ENCODE peak calls at places on chromosomes 5 and 9, in five cellular contexts. One of them, this sample, is unnamed.

GRCh38 chr5:3958389-3958788 is 362.8 kb downstream of the IRX1 start:
- DNase-seq in cardiac fibroblast: no peak
- DNase-seq in fibroblast of pulmonary artery: no peak
- DNase-seq in HL-60: no peak
- DNase-seq in body of pancreas: no peak
- DNase-seq in this sample: no peak

GRCh38 chr9:129237195-129237611 is 59.1 kb upstream of the IER5L start:
- DNase-seq in cardiac fibroblast: peak
- DNase-seq in fibroblast of pulmonary artery: peak
- DNase-seq in HL-60: no peak
- DNase-seq in body of pancreas: no peak
- DNase-seq in this sample: no peak

GRCh38 chr5:138676556-138677193 is 76.5 kb upstream of the CTNNA1 start:
- DNase-seq in cardiac fibroblast: no peak
- DNase-seq in fibroblast of pulmonary artery: no peak
- DNase-seq in HL-60: no peak
- DNase-seq in body of pancreas: no peak
- DNase-seq in this sample: no peak

GRCh38 chr9:127572961-127573727 is 38.9 kb upstream of the STXBP1 start:
- DNase-seq in cardiac fibroblast: peak
- DNase-seq in fibroblast of pulmonary artery: peak
- DNase-seq in HL-60: no peak
- DNase-seq in body of pancreas: no peak
- DNase-seq in this sample: no peak

GRCh38 chr5:1726469-1726865 is 73.2 kb downstream of the MRPL36 start:
- DNase-seq in cardiac fibroblast: no peak
- DNase-seq in fibroblast of pulmonary artery: no peak
- DNase-seq in HL-60: no peak
- DNase-seq in body of pancreas: no peak
- DNase-seq in this sample: no peak

GRCh38 chr5:152595327-152595890 is 190.3 kb upstream of the NMUR2 start:
- DNase-seq in cardiac fibroblast: no peak
- DNase-seq in fibroblast of pulmonary artery: no peak
- DNase-seq in HL-60: no peak
- DNase-seq in body of pancreas: no peak
- DNase-seq in this sample: no peak

GRCh38 chr5:56815657-56816545 is 552 bp downstream of the MAP3K1 start:
- DNase-seq in cardiac fibroblast: no peak
- DNase-seq in fibroblast of pulmonary artery: peak
- DNase-seq in HL-60: no peak
- DNase-seq in body of pancreas: peak
- DNase-seq in this sample: peak

GRCh38 chr5:141778211-141778610 is 96.2 kb upstream of the ARAP3 start:
- DNase-seq in cardiac fibroblast: peak
- DNase-seq in fibroblast of pulmonary artery: peak
- DNase-seq in HL-60: no peak
- DNase-seq in body of pancreas: no peak
- DNase-seq in this sample: no peak

GRCh38 chr5:13944564-13945195 is at the start of gene DNAH5:
- DNase-seq in cardiac fibroblast: no peak
- DNase-seq in fibroblast of pulmonary artery: no peak
- DNase-seq in HL-60: no peak
- DNase-seq in body of pancreas: no peak
- DNase-seq in this sample: no peak

GRCh38 chr5:92704590-92704989 is 876.4 kb downstream of the NR2F1-AS1 start:
- DNase-seq in cardiac fibroblast: no peak
- DNase-seq in fibroblast of pulmonary artery: no peak
- DNase-seq in HL-60: no peak
- DNase-seq in body of pancreas: no peak
- DNase-seq in this sample: no peak

GRCh38 chr5:9782806-9783560 is 152.8 kb upstream of the TAS2R1 start:
- DNase-seq in cardiac fibroblast: peak
- DNase-seq in fibroblast of pulmonary artery: peak
- DNase-seq in HL-60: no peak
- DNase-seq in body of pancreas: no peak
- DNase-seq in this sample: no peak

GRCh38 chr9:114299286-114300152 is 23.4 kb upstream of the ORM1 start:
- DNase-seq in cardiac fibroblast: no peak
- DNase-seq in fibroblast of pulmonary artery: no peak
- DNase-seq in HL-60: no peak
- DNase-seq in body of pancreas: peak
- DNase-seq in this sample: no peak

GRCh38 chr5:50751064-50751657 is 84.7 kb downstream of the PARP8 start:
- DNase-seq in cardiac fibroblast: peak
- DNase-seq in fibroblast of pulmonary artery: peak
- DNase-seq in HL-60: peak
- DNase-seq in body of pancreas: no peak
- DNase-seq in this sample: peak

GRCh38 chr5:96242536-96242935 is 190.5 kb downstream of the PCSK1 start:
- DNase-seq in cardiac fibroblast: no peak
- DNase-seq in fibroblast of pulmonary artery: no peak
- DNase-seq in HL-60: no peak
- DNase-seq in body of pancreas: no peak
- DNase-seq in this sample: no peak

GRCh38 chr9:130973686-130974281 is 34.7 kb upstream of the FIBCD1 start:
- DNase-seq in cardiac fibroblast: no peak
- DNase-seq in fibroblast of pulmonary artery: no peak
- DNase-seq in HL-60: no peak
- DNase-seq in body of pancreas: no peak
- DNase-seq in this sample: no peak

GRCh38 chr5:36492998-36493655 is 113.3 kb upstream of the SLC1A3 start:
- DNase-seq in cardiac fibroblast: no peak
- DNase-seq in fibroblast of pulmonary artery: no peak
- DNase-seq in HL-60: no peak
- DNase-seq in body of pancreas: no peak
- DNase-seq in this sample: no peak
- TF ChIP-seq CTCF in cardiac fibroblast: no peak
- TF ChIP-seq CTCF in fibroblast of pulmonary artery: no peak
- TF ChIP-seq CTCF in HL-60: no peak
- TF ChIP-seq CTCF in body of pancreas: no peak
- TF ChIP-seq CTCF in this sample: no peak

DNA sequence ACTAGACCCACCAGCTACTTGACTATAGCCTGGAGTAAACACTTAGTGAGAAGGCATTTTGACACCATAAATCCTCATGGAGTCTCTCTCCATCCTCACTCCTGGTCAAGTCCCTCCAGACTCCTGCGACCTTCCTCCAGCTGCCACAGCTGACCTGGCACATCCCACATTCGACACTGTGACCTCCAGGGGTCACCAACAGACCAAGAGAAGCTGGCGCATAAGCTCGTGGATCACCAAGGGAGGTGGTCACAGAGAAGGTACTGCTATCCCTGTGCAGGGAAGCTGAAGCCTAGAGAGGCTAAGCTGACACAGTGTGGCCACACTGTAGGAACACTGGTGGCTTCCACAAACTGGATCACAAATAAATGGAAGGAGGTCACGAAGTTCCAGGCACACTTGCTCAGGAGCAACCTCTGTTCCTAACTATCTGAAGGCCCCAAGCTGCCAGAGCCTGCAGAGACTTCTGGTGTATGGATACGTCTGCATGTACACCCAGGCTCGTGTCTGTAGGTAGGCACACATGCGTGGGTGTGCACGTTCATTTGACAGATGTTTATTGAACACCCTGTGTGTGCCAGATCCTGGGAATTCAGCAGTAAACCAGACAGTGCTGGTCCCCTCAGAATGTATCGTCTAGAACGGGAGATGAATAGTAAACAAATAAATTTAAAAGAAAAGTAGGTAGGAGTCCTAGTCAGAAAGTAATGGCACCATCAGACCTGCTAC is 104.4 kb downstream of the C5orf15 start:
- DNase-seq in cardiac fibroblast: no peak
- DNase-seq in fibroblast of pulmonary artery: no peak
- DNase-seq in HL-60: no peak
- DNase-seq in body of pancreas: no peak
- DNase-seq in this sample: no peak
- TF ChIP-seq CTCF in cardiac fibroblast: no peak
- TF ChIP-seq CTCF in fibroblast of pulmonary artery: no peak
- TF ChIP-seq CTCF in HL-60: no peak
- TF ChIP-seq CTCF in body of pancreas: no peak
- TF ChIP-seq CTCF in this sample: no peak

GRCh38 chr9:118829334-118829733 is 539.9 kb downstream of the BRINP1 start:
- DNase-seq in cardiac fibroblast: no peak
- DNase-seq in fibroblast of pulmonary artery: no peak
- DNase-seq in HL-60: no peak
- DNase-seq in body of pancreas: no peak
- DNase-seq in this sample: no peak
- TF ChIP-seq CTCF in cardiac fibroblast: no peak
- TF ChIP-seq CTCF in fibroblast of pulmonary artery: no peak
- TF ChIP-seq CTCF in HL-60: no peak
- TF ChIP-seq CTCF in body of pancreas: no peak
- TF ChIP-seq CTCF in this sample: peak

DNA sequence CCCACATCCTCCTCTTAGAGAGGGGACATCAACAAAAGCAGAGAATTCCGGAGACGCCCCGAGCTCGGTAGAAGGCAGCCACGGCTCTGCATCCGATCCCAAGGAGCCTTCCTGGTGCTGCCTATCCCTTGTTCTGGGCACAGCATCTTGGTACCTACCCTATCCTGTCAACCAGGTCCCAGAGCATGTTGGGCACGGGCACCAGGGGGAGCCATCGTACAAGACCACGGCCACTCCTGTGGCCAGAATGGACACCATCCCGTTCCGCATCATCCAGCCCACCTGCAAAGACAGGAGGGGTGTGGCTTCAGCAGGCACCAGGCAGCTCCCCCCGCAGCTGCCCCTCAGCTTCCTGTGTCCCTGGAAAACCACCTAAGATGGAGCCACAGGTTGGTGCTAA is 62.7 kb upstream of the ZNF354A start:
- DNase-seq in cardiac fibroblast: no peak
- DNase-seq in fibroblast of pulmonary artery: no peak
- DNase-seq in HL-60: no peak
- DNase-seq in body of pancreas: peak
- DNase-seq in this sample: peak
- TF ChIP-seq CTCF in cardiac fibroblast: no peak
- TF ChIP-seq CTCF in fibroblast of pulmonary artery: no peak
- TF ChIP-seq CTCF in HL-60: no peak
- TF ChIP-seq CTCF in body of pancreas: peak
- TF ChIP-seq CTCF in this sample: peak

GRCh38 chr5:131324311-131324710 is 60.5 kb downstream of the CDC42SE2 start:
- DNase-seq in cardiac fibroblast: peak
- DNase-seq in fibroblast of pulmonary artery: peak
- DNase-seq in HL-60: no peak
- DNase-seq in body of pancreas: no peak
- DNase-seq in this sample: peak

GRCh38 chr5:131323378-131323777 is 59.5 kb downstream of the CDC42SE2 start:
- DNase-seq in cardiac fibroblast: no peak
- DNase-seq in fibroblast of pulmonary artery: no peak
- DNase-seq in HL-60: no peak
- DNase-seq in body of pancreas: no peak
- DNase-seq in this sample: no peak

GRCh38 chr5:131329187-131329540 is 65.3 kb downstream of the CDC42SE2 start:
- DNase-seq in cardiac fibroblast: no peak
- DNase-seq in fibroblast of pulmonary artery: no peak
- DNase-seq in HL-60: no peak
- DNase-seq in body of pancreas: no peak
- DNase-seq in this sample: no peak

GRCh38 chr5:131330031-131330430 is 66.2 kb downstream of the CDC42SE2 start:
- DNase-seq in cardiac fibroblast: no peak
- DNase-seq in fibroblast of pulmonary artery: no peak
- DNase-seq in HL-60: no peak
- DNase-seq in body of pancreas: no peak
- DNase-seq in this sample: no peak

GRCh38 chr5:131328536-131329186 is 64.8 kb downstream of the CDC42SE2 start:
- DNase-seq in cardiac fibroblast: peak
- DNase-seq in fibroblast of pulmonary artery: peak
- DNase-seq in HL-60: no peak
- DNase-seq in body of pancreas: no peak
- DNase-seq in this sample: no peak
- TF ChIP-seq CTCF in cardiac fibroblast: no peak
- TF ChIP-seq CTCF in fibroblast of pulmonary artery: no peak
- TF ChIP-seq CTCF in HL-60: no peak
- TF ChIP-seq CTCF in body of pancreas: no peak
- TF ChIP-seq CTCF in this sample: no peak

GRCh38 chr9:90848866-90849265 is 47.2 kb downstream of the SYK start:
- DNase-seq in cardiac fibroblast: no peak
- DNase-seq in fibroblast of pulmonary artery: no peak
- DNase-seq in HL-60: no peak
- DNase-seq in body of pancreas: no peak
- DNase-seq in this sample: no peak

GRCh38 chr9:90853945-90854344 is 52.3 kb downstream of the SYK start:
- DNase-seq in cardiac fibroblast: no peak
- DNase-seq in fibroblast of pulmonary artery: no peak
- DNase-seq in HL-60: no peak
- DNase-seq in body of pancreas: no peak
- DNase-seq in this sample: no peak

GRCh38 chr9:90847971-90848370 is 46.4 kb downstream of the SYK start:
- DNase-seq in cardiac fibroblast: no peak
- DNase-seq in fibroblast of pulmonary artery: no peak
- DNase-seq in HL-60: no peak
- DNase-seq in body of pancreas: no peak
- DNase-seq in this sample: no peak

GRCh38 chr9:90854637-90855036 is 53.0 kb downstream of the SYK start:
- DNase-seq in cardiac fibroblast: no peak
- DNase-seq in fibroblast of pulmonary artery: no peak
- DNase-seq in HL-60: no peak
- DNase-seq in body of pancreas: no peak
- DNase-seq in this sample: no peak

GRCh38 chr9:90851444-90851843 is 49.8 kb downstream of the SYK start:
- DNase-seq in cardiac fibroblast: no peak
- DNase-seq in fibroblast of pulmonary artery: no peak
- DNase-seq in HL-60: no peak
- DNase-seq in body of pancreas: no peak
- DNase-seq in this sample: no peak
- TF ChIP-seq CTCF in cardiac fibroblast: no peak
- TF ChIP-seq CTCF in fibroblast of pulmonary artery: no peak
- TF ChIP-seq CTCF in HL-60: no peak
- TF ChIP-seq CTCF in body of pancreas: no peak
- TF ChIP-seq CTCF in this sample: no peak

This sample was measured in heart right ventricle.